ENCODE peak calls at places on chromosomes 16 and 17, in six cellular contexts. R is H9, C is neuronal stem cell, Y is H1, I is IMR-90, Z is mesendoderm. M is an unnamed sample.

GRCh38 chr17:18381953-18382245 is 4.3 kb downstream of the EVPLL start:
- DNase-seq in Z (no peak), Y (no peak), I (no peak), C (no peak), R (no peak), M (no peak)

GRCh38 chr16:78375055-78375679 is 275.7 kb downstream of the WWOX start:
- DNase-seq in Y (no peak), I (no peak), R (no peak), Z (no peak), C (no peak), M (peak; percentile 60)

GRCh38 chr16:22132801-22133200 is 29.5 kb upstream of the SDR42E2 start:
- DNase-seq in R (no peak), Z (no peak), I (no peak), C (no peak), Y (no peak), M (peak; percentile 50)

GRCh38 chr16:46947900-46948547 is 25.4 kb downstream of the DNAJA2 start:
- DNase-seq in Z (peak; percentile 30), C (peak; percentile 35), I (peak; percentile 49), R (no peak), Y (no peak), M (peak; percentile 58)

GRCh38 chr17:17121162-17121561 is 78.9 kb downstream of the MPRIP start:
- DNase-seq in C (no peak), I (no peak), Z (no peak), R (no peak), Y (no peak), M (no peak)

GRCh38 chr16:87319997-87320491 is 2.9 kb upstream of the C16orf95 start:
- DNase-seq in Z (no peak), I (no peak), C (no peak), R (no peak), Y (no peak), M (no peak)

GRCh38 chr16:56284521-56284920 is 93.2 kb downstream of the GNAO1 start:
- DNase-seq in Z (no peak), Y (no peak), C (no peak), I (no peak), R (no peak), M (no peak)

GRCh38 chr17:7932483-7932891 is 481 bp downstream of the CNTROB start:
- DNase-seq in R (peak; percentile 61), Y (no peak), Z (peak; percentile 58), C (no peak), I (peak; percentile 21), M (peak; percentile 7)

GRCh38 chr17:17882182-17882581 is 45.4 kb upstream of the SREBF1 start:
- DNase-seq in I (no peak), C (no peak), Z (no peak), Y (no peak), R (peak; percentile 62), M (no peak)

GRCh38 chr16:3171855-3172593 is 16.0 kb upstream of the OR1F1 start:
- DNase-seq in I (peak; percentile 76), Y (no peak), Z (peak; percentile 99), R (peak; percentile 87), C (no peak), M (no peak)

GRCh38 chr16:4115209-4115940 is 867 bp downstream of the ADCY9 start:
- DNase-seq in Z (peak; percentile 66), Y (no peak), I (peak; percentile 74), R (peak; percentile 71), C (peak; percentile 61), M (peak; percentile 75)

GRCh38 chr16:85188822-85189672 is 76.8 kb upstream of the CIBAR2 start:
- DNase-seq in C (no peak), I (no peak), Y (no peak), R (no peak), Z (no peak), M (no peak)

GRCh38 chr16:56260378-56260987 is 69.2 kb downstream of the GNAO1 start:
- DNase-seq in Y (no peak), I (no peak), R (no peak), C (no peak), Z (peak; percentile 19), M (no peak)

GRCh38 chr17:6684881-6685767 is 28.0 kb downstream of the SLC13A5 start:
- DNase-seq in C (no peak), I (no peak), Y (no peak), Z (no peak), R (no peak), M (no peak)

GRCh38 chr17:75589017-75589918 is 1.7 kb downstream of the MYO15B start:
- DNase-seq in R (peak; percentile 98), Z (peak; percentile 93), I (peak; percentile 64), Y (peak; percentile 88), C (peak; percentile 94), M (peak; percentile 91)

GRCh38 chr17:50184057-50184456 is 17.4 kb downstream of the COL1A1 start:
- DNase-seq in C (no peak), Y (no peak), I (peak; percentile 45), Z (peak; percentile 62), R (no peak), M (no peak)

DNA sequence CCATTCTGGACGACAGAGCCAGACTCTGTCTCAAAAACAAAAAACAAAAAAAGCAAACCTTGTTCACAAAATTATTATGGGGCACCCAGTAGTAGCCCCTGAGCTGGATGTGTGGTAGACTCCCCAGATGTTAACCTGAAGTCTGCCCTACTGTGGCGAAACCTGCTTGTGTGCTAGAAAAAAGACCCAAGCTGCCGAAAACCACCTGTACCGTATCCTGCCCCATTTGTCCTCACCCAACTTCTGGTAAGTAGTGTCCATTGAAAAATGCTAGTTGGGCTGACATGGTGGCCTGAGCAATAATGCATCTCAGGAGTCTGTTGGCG is 9.1 kb downstream of the RMI2 start:
- DNase-seq in C (no peak), I (no peak), R (no peak), Z (no peak), Y (no peak), M (no peak)
- H3K27ac ChIP-seq in C (no peak overlapping the region), I (peak overlapping the region; percentile 49), R (no peak overlapping the region), Z (no peak overlapping the region), Y (no peak overlapping the region), M (no peak overlapping the region)

GRCh38 chr17:46888727-46889126 is 34.2 kb upstream of the GOSR2 start:
- DNase-seq in Z (no peak), Y (no peak), C (no peak), R (no peak), I (no peak), M (no peak)

GRCh38 chr17:46887717-46888116 is 35.2 kb upstream of the GOSR2 start:
- DNase-seq in Z (no peak), C (no peak), Y (no peak), I (no peak), R (no peak), M (no peak)

GRCh38 chr17:46889992-46890564 is 32.9 kb upstream of the GOSR2 start:
- DNase-seq in Y (no peak), I (no peak), C (no peak), Z (no peak), R (no peak), M (no peak)

GRCh38 chr17:46890638-46891037 is 32.3 kb upstream of the GOSR2 start:
- DNase-seq in C (no peak), R (no peak), Y (no peak), Z (no peak), I (no peak), M (no peak)

DNA sequence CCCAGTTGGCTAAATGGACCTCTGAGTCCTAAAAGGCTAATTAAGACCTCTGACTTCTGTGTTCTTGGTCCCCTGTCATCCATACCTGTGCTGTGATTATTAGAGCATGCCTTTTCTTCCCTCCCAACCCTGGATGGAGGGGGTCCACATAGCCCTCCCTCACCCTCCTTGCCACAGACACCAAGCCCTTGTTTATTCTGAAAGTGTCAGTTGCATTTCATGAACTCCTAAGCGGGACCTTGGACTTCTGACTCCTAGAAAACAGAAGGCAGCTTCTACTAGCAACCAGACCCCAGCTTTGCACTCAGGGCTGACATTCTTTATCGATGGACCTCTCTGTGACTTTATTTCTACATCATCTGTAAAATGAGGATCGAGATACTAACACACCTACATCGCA is 33.4 kb upstream of the GOSR2 start:
- DNase-seq in Z (no peak), I (no peak), C (no peak), R (no peak), Y (no peak), M (no peak)
- H3K9ac ChIP-seq in Z (no peak overlapping the region), I (no peak overlapping the region), C (no peak overlapping the region), R (no peak overlapping the region), Y (no peak overlapping the region), M (no peak overlapping the region)

GRCh38 chr16:30064746-30065111 is 831 bp upstream of the ALDOA start:
- DNase-seq in I (no peak), R (peak; percentile 78), Z (no peak), C (peak; percentile 38), Y (no peak), M (no peak)

GRCh38 chr16:30065943-30066881 is 652 bp downstream of the ALDOA start:
- DNase-seq in Y (no peak), C (no peak), I (peak; percentile 70), Z (peak; percentile 54), R (no peak), M (peak; percentile 40)

GRCh38 chr16:30063278-30063892 is 2.2 kb upstream of the ALDOA start:
- DNase-seq in R (no peak), Y (no peak), I (no peak), Z (no peak), C (no peak), M (no peak)

GRCh38 chr16:30065112-30065942 is at the start of gene ALDOA:
- DNase-seq in I (peak; percentile 98), Y (peak; percentile 89), Z (peak; percentile 99), C (peak; percentile 95), R (peak; percentile 95), M (peak; percentile 98)

GRCh38 chr16:30063893-30064745 is 1.4 kb upstream of the ALDOA start:
- DNase-seq in I (peak; percentile 37), C (no peak), R (peak; percentile 77), Y (no peak), Z (peak; percentile 77), M (no peak)
- H3K18ac ChIP-seq in I (peak overlapping the region; percentile 93), C (peak overlapping the region; percentile 100), R (no peak overlapping the region), Y (peak overlapping the region; percentile 100), Z (peak overlapping the region; percentile 31), M (peak overlapping the region; percentile 68)

DNA sequence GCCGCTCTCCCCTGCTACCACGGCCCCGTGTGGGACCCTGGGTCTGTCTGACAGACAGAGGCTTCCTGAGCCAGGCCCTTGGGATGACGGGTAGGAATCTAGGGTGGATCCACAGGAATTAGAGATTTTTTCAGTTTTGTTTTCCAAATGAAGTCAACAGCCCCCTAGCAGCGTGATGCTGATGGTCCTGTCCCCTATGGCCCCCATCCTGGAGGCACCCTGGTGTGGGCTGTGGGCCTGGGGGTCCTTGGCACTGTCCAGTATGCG is 15.5 kb downstream of the CENPX start:
- DNase-seq in R (no peak), Y (no peak), I (no peak), Z (no peak), C (no peak), M (no peak)
- H3K27ac ChIP-seq in R (no peak overlapping the region), Y (no peak overlapping the region), I (no peak overlapping the region), Z (no peak overlapping the region), C (no peak overlapping the region), M (no peak overlapping the region)

DNA sequence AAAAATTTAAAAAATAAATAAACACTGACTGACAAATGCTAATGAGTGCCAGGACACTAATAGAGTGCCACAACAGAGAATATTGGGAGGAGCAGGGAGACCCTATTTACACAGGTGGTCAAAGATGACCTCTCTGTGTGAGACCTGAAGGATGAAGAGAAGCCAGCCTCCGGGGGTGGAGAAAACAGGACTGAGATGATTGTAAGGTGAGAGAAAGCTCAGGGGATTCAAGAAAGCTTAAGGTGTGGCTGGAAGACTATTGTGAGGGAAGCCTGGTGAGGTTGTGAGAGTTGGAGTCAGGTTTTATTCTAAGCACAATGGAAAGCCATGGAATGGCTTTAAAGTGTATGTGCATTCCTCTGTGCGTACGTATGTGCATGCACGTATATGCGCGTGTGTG is 10.4 kb upstream of the MARCHF10 start:
- DNase-seq in Y (no peak), I (no peak), Z (peak; percentile 15), R (no peak), C (no peak), M (no peak)
- H3K9ac ChIP-seq in Y (no peak overlapping the region), I (no peak overlapping the region), Z (no peak overlapping the region), R (no peak overlapping the region), C (no peak overlapping the region), M (no peak overlapping the region)